ENCODE peak calls at places on chromosomes 13 and 19, in ten cellular contexts. E is left lung, Z is tibial artery, B is heart left ventricle, M is HFF-Myc, S is left ventricle myocardium inferior, A is ascending aorta, C is Panc1, F is fibroblast of lung, U is NB4. H is an unnamed sample.

GRCh38 chr13:80237646-80238045 is 103.3 kb downstream of the SPRY2 start:
- DNase-seq in A (no peak), Z (no peak), E (no peak), C (no peak), S (no peak), U (no peak), B (no peak), F (peak), M (no peak), H (no peak)

GRCh38 chr13:76709851-76710250 is 176.4 kb downstream of the KCTD12 start:
- DNase-seq in Z (no peak), F (peak), A (no peak), E (no peak), U (no peak), M (no peak), S (no peak), C (no peak), B (no peak), H (no peak)

GRCh38 chr13:99617474-99618255 is 116.4 kb downstream of the TM9SF2 start:
- DNase-seq in E (no peak), C (peak), U (peak), B (peak), S (no peak), F (peak), A (no peak), M (peak), Z (peak), H (no peak)

GRCh38 chr13:20686863-20687579 is 16.5 kb upstream of the IL17D start:
- DNase-seq in M (no peak), B (no peak), S (no peak), E (no peak), U (no peak), A (no peak), F (peak), Z (no peak), C (no peak), H (no peak)

GRCh38 chr13:77028202-77028601 is 1.2 kb upstream of the FBXL3 start:
- DNase-seq in B (peak), A (peak), U (no peak), E (no peak), F (peak), M (no peak), S (no peak), Z (no peak), C (no peak), H (no peak)

GRCh38 chr19:947707-948533 is 22.1 kb downstream of the ARID3A start:
- DNase-seq in E (peak), F (no peak), Z (peak), B (peak), S (peak), M (no peak), U (peak), A (peak), C (no peak), H (peak)

GRCh38 chr19:8004723-8005513 is 523 bp downstream of the ELAVL1 start:
- DNase-seq in M (no peak), C (no peak), E (no peak), U (peak), B (no peak), A (no peak), F (peak), S (no peak), Z (no peak), H (no peak)

GRCh38 chr19:46906221-46906620 is 45.4 kb downstream of the ARHGAP35 start:
- DNase-seq in F (no peak), U (no peak), M (no peak), E (no peak), S (no peak), C (no peak), Z (no peak), A (no peak), B (no peak), H (no peak)

GRCh38 chr13:31587696-31588266 is 151.5 kb upstream of the RXFP2 start:
- DNase-seq in U (no peak), F (peak), E (no peak), A (no peak), M (no peak), B (no peak), S (no peak), Z (no peak), C (no peak), H (no peak)

GRCh38 chr13:112742583-112742982 is 52.7 kb downstream of the ATP11A start:
- DNase-seq in C (no peak), F (no peak), E (no peak), M (no peak), S (no peak), B (no peak), Z (no peak), U (no peak), A (no peak), H (no peak)

GRCh38 chr19:56350416-56351045 is 35.9 kb upstream of the ZSCAN5A start:
- DNase-seq in F (peak), S (no peak), M (peak), C (peak), A (no peak), U (peak), Z (no peak), B (peak), E (no peak), H (no peak)

GRCh38 chr19:4692275-4693077 is 22.3 kb upstream of the MYDGF start:
- DNase-seq in S (no peak), C (no peak), E (no peak), U (no peak), F (no peak), A (no peak), M (no peak), Z (peak), B (no peak), H (no peak)

GRCh38 chr13:101181076-101181685 is 235.1 kb downstream of the NALCN start:
- DNase-seq in A (no peak), Z (no peak), S (no peak), E (no peak), M (no peak), B (no peak), F (peak), C (no peak), U (no peak), H (no peak)

GRCh38 chr13:29911781-29912478 is 61.5 kb upstream of the UBL3 start:
- DNase-seq in B (no peak), M (no peak), U (no peak), Z (no peak), E (no peak), S (no peak), A (no peak), F (no peak), C (no peak), H (no peak)

GRCh38 chr13:28394422-28394821 is 100.5 kb downstream of the FLT1 start:
- DNase-seq in E (no peak), C (no peak), A (no peak), Z (no peak), U (peak), F (no peak), M (no peak), S (no peak), B (no peak), H (no peak)

GRCh38 chr13:107216046-107216715 is 648.2 kb upstream of the ARGLU1 start:
- DNase-seq in A (no peak), M (no peak), F (no peak), E (no peak), Z (no peak), C (no peak), U (no peak), S (no peak), B (no peak), H (no peak)

GRCh38 chr19:1206063-1206732 is 620 bp downstream of the STK11 start:
- DNase-seq in Z (no peak), F (no peak), B (no peak), S (no peak), C (no peak), E (no peak), M (no peak), A (no peak), U (no peak), H (no peak)

GRCh38 chr19:12778020-12778904 is 2.9 kb upstream of the HOOK2 start:
- DNase-seq in C (no peak), F (peak), U (peak), Z (peak), M (no peak), B (peak), A (peak), E (peak), S (peak), H (no peak)

GRCh38 chr19:13051581-13052165 is 51.0 kb downstream of the LYL1 start:
- DNase-seq in Z (peak), B (peak), E (peak), C (no peak), S (peak), U (peak), M (no peak), F (peak), A (peak), H (no peak)

GRCh38 chr13:39210961-39211534 is 172.8 kb downstream of the NHLRC3 start:
- DNase-seq in B (no peak), C (no peak), Z (no peak), M (no peak), A (no peak), S (no peak), E (no peak), F (no peak), U (no peak), H (no peak)

GRCh38 chr13:21458457-21458815 is 667 bp downstream of the ZDHHC20 start:
- DNase-seq in U (peak), A (no peak), S (peak), Z (no peak), E (peak), M (no peak), B (peak), C (no peak), F (no peak), H (no peak)

GRCh38 chr13:73467103-73467502 is 408.3 kb downstream of the KLF5 start:
- DNase-seq in E (no peak), U (no peak), S (no peak), A (no peak), F (peak), C (no peak), M (no peak), B (no peak), Z (no peak), H (no peak)

GRCh38 chr13:112655898-112656297 is 33.9 kb upstream of the ATP11A start:
- DNase-seq in M (no peak), U (no peak), B (no peak), A (no peak), E (no peak), S (no peak), F (no peak), C (no peak), Z (no peak), H (no peak)

GRCh38 chr13:30128591-30128990 is 178.8 kb downstream of the KATNAL1 start:
- DNase-seq in C (no peak), E (no peak), S (no peak), F (no peak), B (no peak), A (no peak), U (no peak), M (no peak), Z (peak), H (no peak)

GRCh38 chr13:79491715-79492114 is 10.8 kb downstream of the NDFIP2 start:
- DNase-seq in Z (no peak), A (no peak), M (peak), S (no peak), E (no peak), C (no peak), B (no peak), F (peak), U (no peak), H (no peak)

GRCh38 chr19:45191324-45191845 is 12.8 kb downstream of the BLOC1S3 start:
- DNase-seq in F (no peak), M (no peak), B (no peak), A (no peak), U (no peak), C (no peak), Z (no peak), S (no peak), E (no peak), H (no peak)

GRCh38 chr13:97107815-97108534 is 113.7 kb upstream of the OXGR1 start:
- DNase-seq in A (no peak), M (no peak), C (no peak), E (no peak), F (peak), U (no peak), Z (no peak), B (no peak), S (no peak), H (no peak)

GRCh38 chr19:44111910-44112463 is 1.2 kb upstream of the ZNF225 start:
- DNase-seq in C (no peak), B (no peak), E (peak), A (no peak), M (peak), S (no peak), F (peak), U (peak), Z (no peak), H (no peak)

GRCh38 chr19:4064073-4064550 is 2.6 kb downstream of the ZBTB7A start:
- DNase-seq in C (no peak), A (no peak), F (peak), S (no peak), Z (no peak), U (no peak), E (no peak), B (no peak), M (no peak), H (no peak)

GRCh38 chr13:74732736-74733135 is 598.5 kb upstream of the KLF12 start:
- DNase-seq in C (no peak), B (no peak), E (no peak), M (no peak), F (no peak), S (no peak), A (no peak), U (no peak), Z (no peak), H (no peak)

GRCh38 chr19:32658075-32658474 is 16.9 kb downstream of the ANKRD27 start:
- DNase-seq in B (no peak), E (no peak), M (no peak), C (no peak), F (no peak), U (no peak), S (no peak), Z (no peak), A (no peak), H (no peak)

GRCh38 chr13:37775871-37776270 is 93.7 kb downstream of the TRPC4 start:
- DNase-seq in Z (no peak), S (no peak), E (no peak), M (no peak), C (no peak), B (no peak), A (no peak), U (no peak), F (peak), H (no peak)

GRCh38 chr13:35733832-35734231 is 257.3 kb upstream of the MAB21L1 start:
- DNase-seq in A (no peak), C (no peak), F (no peak), B (peak), S (no peak), U (no peak), Z (no peak), E (no peak), M (no peak), H (no peak)

GRCh38 chr19:58450836-58451357 is 525 bp upstream of the ZNF324B start:
- DNase-seq in B (no peak), A (no peak), C (no peak), U (no peak), Z (no peak), E (no peak), S (no peak), M (no peak), F (no peak), H (no peak)

GRCh38 chr13:77697208-77698103 is at the start of gene SLAIN1:
- DNase-seq in C (no peak), M (no peak), F (peak), U (peak), Z (peak), E (peak), S (peak), B (peak), A (peak), H (peak)

GRCh38 chr19:14434543-14435319 is 1.6 kb downstream of the PKN1 start:
- DNase-seq in A (peak), C (no peak), F (peak), Z (peak), B (peak), U (peak), S (peak), M (peak), E (peak), H (no peak)

GRCh38 chr19:45576682-45577081 is 7.9 kb downstream of the OPA3 start:
- DNase-seq in E (no peak), M (no peak), F (no peak), C (no peak), U (no peak), B (no peak), Z (no peak), S (no peak), A (no peak), H (no peak)

GRCh38 chr19:16458391-16459128 is 13.2 kb downstream of the EPS15L1 start:
- DNase-seq in E (no peak), B (no peak), Z (no peak), A (no peak), F (no peak), C (no peak), S (no peak), U (no peak), M (no peak), H (no peak)
- H3K4me3 ChIP-seq in E (no peak), B (no peak), Z (no peak), A (no peak), F (no peak), C (no peak), S (peak), U (no peak), M (no peak), H (no peak)

GRCh38 chr19:2942928-2943640 is 1.7 kb downstream of the ZNF77 start:
- DNase-seq in M (no peak), U (peak), E (no peak), F (no peak), C (no peak), Z (no peak), S (no peak), A (no peak), B (no peak), H (no peak)

GRCh38 chr19:2945575-2946184 is 909 bp upstream of the ZNF77 start:
- DNase-seq in C (no peak), E (no peak), F (no peak), U (no peak), M (no peak), Z (no peak), B (no peak), A (no peak), S (no peak), H (no peak)

GRCh38 chr19:2949939-2950285 is 5.1 kb upstream of the ZNF77 start:
- DNase-seq in E (peak), U (peak), M (no peak), F (peak), S (no peak), C (no peak), Z (no peak), A (no peak), B (peak), H (no peak)

GRCh38 chr19:2944775-2945574 is at the start of gene ZNF77:
- DNase-seq in U (peak), B (peak), E (peak), S (peak), Z (peak), F (peak), C (peak), M (peak), A (peak), H (peak)

GRCh38 chr19:2944403-2944774 is 382 bp downstream of the ZNF77 start:
- DNase-seq in M (no peak), C (no peak), F (no peak), E (no peak), S (no peak), Z (no peak), B (peak), U (no peak), A (no peak), H (no peak)
- TF ChIP-seq CTCF in M (no peak), C (no peak), F (no peak), E (no peak), S (no peak), Z (no peak), B (no peak), U (no peak), A (no peak), H (no peak)

GRCh38 chr19:16589917-16590316 is 17.7 kb upstream of the SLC35E1 start:
- DNase-seq in C (no peak), F (no peak), A (no peak), U (peak), Z (no peak), E (no peak), S (no peak), B (no peak), M (no peak), H (no peak)
- H3K4me3 ChIP-seq in C (no peak), F (no peak), A (no peak), U (no peak), Z (no peak), E (no peak), S (no peak), B (no peak), M (no peak), H (no peak)

GRCh38 chr19:18278521-18279265 is 2.7 kb downstream of the JUND start:
- DNase-seq in U (peak), F (peak), E (no peak), C (no peak), A (no peak), Z (no peak), S (no peak), B (no peak), M (no peak), H (no peak)
- TF ChIP-seq CTCF in U (peak), F (peak), E (no peak), C (peak), A (no peak), Z (no peak), S (no peak), B (no peak), M (peak), H (peak)

GRCh38 chr19:5996102-5996501 is 18.2 kb upstream of the RANBP3 start:
- DNase-seq in E (no peak), Z (no peak), B (no peak), A (no peak), F (no peak), U (no peak), M (no peak), C (no peak), S (no peak), H (no peak)

GRCh38 chr19:5993516-5994406 is 15.8 kb upstream of the RANBP3 start:
- DNase-seq in M (no peak), E (no peak), F (no peak), U (no peak), A (no peak), B (peak), Z (no peak), S (peak), C (no peak), H (no peak)

GRCh38 chr19:5992756-5993155 is 14.8 kb upstream of the RANBP3 start:
- DNase-seq in B (no peak), U (no peak), S (no peak), A (no peak), C (no peak), M (no peak), F (no peak), E (no peak), Z (no peak), H (no peak)

GRCh38 chr19:5995606-5996005 is 17.7 kb upstream of the RANBP3 start:
- DNase-seq in U (no peak), A (no peak), B (no peak), S (no peak), E (no peak), Z (no peak), M (no peak), F (no peak), C (no peak), H (no peak)

DNA sequence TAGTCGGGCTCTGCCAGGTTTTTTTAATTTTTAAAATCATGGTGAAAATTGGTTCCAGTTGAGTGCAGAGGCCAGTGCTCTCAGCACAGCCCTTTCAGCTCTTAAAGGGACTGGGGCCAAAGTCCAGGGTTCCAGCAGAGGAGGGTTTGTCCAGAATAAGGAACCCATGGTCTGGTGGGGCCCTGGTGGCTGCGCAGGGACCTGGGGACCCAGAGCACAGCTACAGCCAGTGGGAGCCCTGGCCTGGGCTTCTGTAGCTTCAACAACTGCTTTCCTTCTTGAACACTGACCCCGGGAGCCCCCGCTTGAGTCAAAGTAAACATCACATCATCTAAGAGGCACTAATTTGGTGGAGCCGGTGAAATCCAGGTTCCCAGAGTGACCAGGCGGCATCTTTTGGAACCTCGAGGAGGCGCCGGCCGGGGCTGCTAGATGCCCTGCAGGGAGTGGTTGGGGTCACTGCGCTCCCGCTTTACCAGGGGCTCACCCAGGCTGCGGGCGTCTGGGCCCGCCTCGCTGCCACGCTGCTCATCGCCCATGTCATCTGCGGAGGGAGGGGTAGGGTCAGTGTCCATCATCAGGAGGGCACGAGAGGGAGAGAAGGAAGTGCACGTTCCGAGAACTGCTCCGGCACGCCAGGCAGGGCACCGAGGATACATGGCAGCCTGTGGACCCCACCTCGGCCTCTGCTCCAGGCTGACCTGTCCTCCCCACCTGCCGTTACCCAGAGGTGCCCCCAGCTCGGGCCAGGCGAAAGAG is 16.6 kb upstream of the RANBP3 start:
- DNase-seq in M (no peak), A (no peak), Z (no peak), F (no peak), U (no peak), C (no peak), S (no peak), B (no peak), E (no peak), H (no peak)
- H3K4me3 ChIP-seq in M (no peak), A (no peak), Z (no peak), F (no peak), U (no peak), C (no peak), S (peak), B (peak), E (no peak), H (no peak)

DNA sequence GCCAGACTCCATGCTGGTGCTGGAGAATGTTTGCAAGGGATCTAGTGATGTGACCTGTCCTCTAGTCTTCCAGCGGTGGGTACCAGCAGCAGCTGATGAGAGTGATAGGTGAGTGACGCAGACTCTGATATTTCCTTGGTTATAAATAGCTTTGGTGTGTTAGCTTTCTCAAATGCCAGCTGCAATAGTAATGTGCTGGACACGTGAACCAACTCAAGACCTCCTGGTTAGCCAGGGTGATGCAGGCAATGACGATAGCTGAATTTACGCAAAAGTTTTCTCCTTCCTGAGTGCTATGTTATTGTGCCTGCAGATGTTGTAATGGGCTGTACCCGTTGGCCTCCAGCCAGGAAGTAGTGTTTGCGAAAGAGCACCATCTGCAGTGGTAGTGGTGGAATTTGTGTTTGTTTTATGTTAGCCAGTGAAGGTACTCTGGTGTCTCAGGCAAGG is 129.5 kb downstream of the CYSLTR2 start:
- DNase-seq in S (peak), A (peak), M (peak), B (peak), F (peak), E (peak), Z (peak), U (peak), C (peak), H (no peak)
- TF ChIP-seq CTCF in S (no peak), A (no peak), M (no peak), B (no peak), F (no peak), E (no peak), Z (no peak), U (peak), C (no peak), H (no peak)

GRCh38 chr19:49889687-49890348 is 6.9 kb downstream of the IL4I1 start:
- DNase-seq in U (no peak), F (peak), A (peak), Z (peak), S (peak), M (no peak), B (peak), E (peak), C (no peak), H (no peak)
- H3K4me3 ChIP-seq in U (no peak), F (no peak), A (peak), Z (peak), S (peak), M (no peak), B (peak), E (peak), C (no peak), H (peak)

H was measured in GM12864.